ENCODE peak calls at places on chromosomes 11 and 22, in six cellular contexts. One of them, this sample, is unnamed.

GRCh38 chr22:30841264-30841663 is 127.3 kb downstream of the MORC2 start:
- DNase-seq in lower lobe of right lung: no peak
- DNase-seq in AML-193: no peak
- DNase-seq in dermis blood vessel endothelial cell: peak
- DNase-seq in NCI-H1105 treated with DMSO at 0.1 percent for 48 hours: peak
- DNase-seq in astrocyte of the spinal cord: no peak
- DNase-seq in this sample: peak

GRCh38 chr11:10495464-10495786 is 40.4 kb downstream of the AMPD3 start:
- DNase-seq in lower lobe of right lung: no peak
- DNase-seq in AML-193: no peak
- DNase-seq in dermis blood vessel endothelial cell: no peak
- DNase-seq in NCI-H1105 treated with DMSO at 0.1 percent for 48 hours: no peak
- DNase-seq in astrocyte of the spinal cord: no peak
- DNase-seq in this sample: no peak

GRCh38 chr11:1297576-1298473 is 11.6 kb downstream of the TOLLIP start:
- DNase-seq in lower lobe of right lung: peak
- DNase-seq in AML-193: no peak
- DNase-seq in dermis blood vessel endothelial cell: peak
- DNase-seq in NCI-H1105 treated with DMSO at 0.1 percent for 48 hours: no peak
- DNase-seq in astrocyte of the spinal cord: no peak
- DNase-seq in this sample: peak

GRCh38 chr22:44726439-44726838 is 24.4 kb downstream of the PRR5 start:
- DNase-seq in lower lobe of right lung: no peak
- DNase-seq in AML-193: no peak
- DNase-seq in dermis blood vessel endothelial cell: no peak
- DNase-seq in NCI-H1105 treated with DMSO at 0.1 percent for 48 hours: no peak
- DNase-seq in astrocyte of the spinal cord: no peak
- DNase-seq in this sample: no peak

GRCh38 chr11:1017269-1018005 is 19.1 kb downstream of the MUC6 start:
- DNase-seq in lower lobe of right lung: no peak
- DNase-seq in AML-193: no peak
- DNase-seq in dermis blood vessel endothelial cell: no peak
- DNase-seq in NCI-H1105 treated with DMSO at 0.1 percent for 48 hours: no peak
- DNase-seq in astrocyte of the spinal cord: no peak
- DNase-seq in this sample: peak

GRCh38 chr22:24496661-24497060 is 1.5 kb downstream of the UPB1 start:
- DNase-seq in lower lobe of right lung: no peak
- DNase-seq in AML-193: no peak
- DNase-seq in dermis blood vessel endothelial cell: no peak
- DNase-seq in NCI-H1105 treated with DMSO at 0.1 percent for 48 hours: no peak
- DNase-seq in astrocyte of the spinal cord: no peak
- DNase-seq in this sample: no peak

GRCh38 chr11:10805741-10806140 is 3.0 kb downstream of the EIF4G2 start:
- DNase-seq in lower lobe of right lung: no peak
- DNase-seq in AML-193: no peak
- DNase-seq in dermis blood vessel endothelial cell: no peak
- DNase-seq in NCI-H1105 treated with DMSO at 0.1 percent for 48 hours: no peak
- DNase-seq in astrocyte of the spinal cord: no peak
- DNase-seq in this sample: no peak

GRCh38 chr11:66556086-66556485 is 9.4 kb downstream of the ACTN3 start:
- DNase-seq in lower lobe of right lung: no peak
- DNase-seq in AML-193: no peak
- DNase-seq in dermis blood vessel endothelial cell: no peak
- DNase-seq in NCI-H1105 treated with DMSO at 0.1 percent for 48 hours: peak
- DNase-seq in astrocyte of the spinal cord: no peak
- DNase-seq in this sample: no peak

GRCh38 chr11:62645660-62645933 is 816 bp downstream of the GANAB start:
- DNase-seq in lower lobe of right lung: no peak
- DNase-seq in AML-193: no peak
- DNase-seq in dermis blood vessel endothelial cell: no peak
- DNase-seq in NCI-H1105 treated with DMSO at 0.1 percent for 48 hours: no peak
- DNase-seq in astrocyte of the spinal cord: no peak
- DNase-seq in this sample: no peak

GRCh38 chr11:122981388-122982264 is at the start of gene BSX:
- DNase-seq in lower lobe of right lung: peak
- DNase-seq in AML-193: peak
- DNase-seq in dermis blood vessel endothelial cell: peak
- DNase-seq in NCI-H1105 treated with DMSO at 0.1 percent for 48 hours: no peak
- DNase-seq in astrocyte of the spinal cord: peak
- DNase-seq in this sample: peak

This sample was measured in lung microvascular endothelial cell.